ENCODE peak calls at places on chromosomes 12 and 14, in nine cellular contexts. L is EH; X is activated naive CD8-positive, alpha-beta T cell treated with anti-CD3 and anti-CD28 coated beads, Interleukin-2, amount 50 U/mL, for 24 hours; T is neural crest cell; M is NCI-H774; J is Panc1; Z is SK-N-SH; F is HCEC 1CT; Q is foreskin melanocyte. S is an unnamed sample.

GRCh38 chr12:5516781-5517180 is 84.9 kb downstream of the NTF3 start:
- DNase-seq in L (no peak), X (no peak), T (no peak), M (no peak), J (no peak), Z (no peak), F (no peak), Q (no peak), S (no peak)

GRCh38 chr14:88535149-88535548 is 19.7 kb downstream of the PTPN21 start:
- DNase-seq in L (no peak), X (no peak), T (no peak), M (no peak), J (no peak), Z (no peak), F (no peak), Q (no peak), S (peak)

GRCh38 chr12:112121780-112122565 is 3.4 kb upstream of the TRAFD1 start:
- DNase-seq in L (peak), X (no peak), T (no peak), M (no peak), J (no peak), Z (no peak), F (peak), Q (no peak), S (peak)

GRCh38 chr12:89417246-89417977 is 65.1 kb upstream of the DUSP6 start:
- DNase-seq in L (peak), X (no peak), T (no peak), M (no peak), J (no peak), Z (no peak), F (peak), Q (no peak), S (peak)

GRCh38 chr14:83960832-83961512 is 1569.0 kb upstream of the FLRT2 start:
- DNase-seq in L (no peak), X (no peak), T (no peak), M (no peak), J (no peak), Z (no peak), F (no peak), Q (no peak), S (no peak)

GRCh38 chr12:95385246-95385645 is 88.7 kb upstream of the METAP2 start:
- DNase-seq in L (peak), X (no peak), T (no peak), M (no peak), J (no peak), Z (no peak), F (peak), Q (no peak), S (peak)

GRCh38 chr12:120144215-120144614 is 27.7 kb upstream of the RAB35 start:
- DNase-seq in L (no peak), X (no peak), T (no peak), M (no peak), J (no peak), Z (no peak), F (no peak), Q (no peak), S (no peak)

GRCh38 chr12:51592034-51592705 is 1.1 kb downstream of the SCN8A start:
- DNase-seq in L (peak), X (no peak), T (no peak), M (no peak), J (no peak), Z (peak), F (peak), Q (no peak), S (peak)

GRCh38 chr14:102799684-102800562 is 22.7 kb downstream of the TRAF3 start:
- DNase-seq in L (peak), X (no peak), T (no peak), M (no peak), J (no peak), Z (no peak), F (peak), Q (peak), S (peak)

GRCh38 chr12:54680374-54680773 is 32.2 kb upstream of the DCD start:
- DNase-seq in L (peak), X (peak), T (no peak), M (no peak), J (peak), Z (peak), F (no peak), Q (no peak), S (no peak)